ENCODE peak calls at places on chromosomes 12 and 14, in four cellular contexts. S, H, I and X are unnamed samples. For H3K27me3 and H3K36me3, the result is how much of the 10 kb centered on the place peaks cover.

GRCh38 chr14:101926620-101927019 is 37.8 kb upstream of the DYNC1H1 start:
- DNase-seq in S (no peak), H (no peak), I (no peak), X (no peak)

GRCh38 chr14:68585690-68586089 is 207.2 kb downstream of the ZFP36L1 start:
- DNase-seq in S (no peak), H (peak), I (no peak), X (no peak)

GRCh38 chr14:91114079-91115065 is 499 bp downstream of the DGLUCY start:
- DNase-seq in S (no peak), H (no peak), I (no peak), X (peak)

GRCh38 chr12:24979971-24980730 is 31.2 kb upstream of the BCAT1 start:
- DNase-seq in S (peak), H (no peak), I (no peak), X (no peak)

GRCh38 chr14:91624757-91625156 is 107.1 kb downstream of the CATSPERB start:
- DNase-seq in S (no peak), H (no peak), I (no peak), X (no peak)

GRCh38 chr12:76719171-76719631 is 44.7 kb upstream of the ZDHHC17 start:
- DNase-seq in S (no peak), H (no peak), I (no peak), X (no peak)

GRCh38 chr14:101083564-101084435 is 180.3 kb upstream of the RTL1 start:
- DNase-seq in S (no peak), H (no peak), I (no peak), X (no peak)

GRCh38 chr12:130713581-130713991 is 2.5 kb downstream of the RIMBP2 start:
- DNase-seq in S (no peak), H (no peak), I (no peak), X (no peak)

GRCh38 chr14:60657609-60657983 is 8.3 kb upstream of the SIX1 start:
- DNase-seq in S (no peak), H (no peak), I (no peak), X (no peak)

GRCh38 chr14:101456246-101457159 is 104.8 kb upstream of the DIO3 start:
- DNase-seq in S (no peak), H (no peak), I (no peak), X (no peak)

GRCh38 chr14:86055512-86055911 is 525.6 kb downstream of the FLRT2 start:
- DNase-seq in S (no peak), H (no peak), I (no peak), X (peak)

GRCh38 chr12:49041881-49042484 is 18.6 kb downstream of the KMT2D start:
- DNase-seq in S (no peak), H (no peak), I (no peak), X (no peak)

GRCh38 chr12:47775100-47775911 is 2.3 kb downstream of the SLC48A1 start:
- DNase-seq in S (no peak), H (no peak), I (no peak), X (no peak)

GRCh38 chr14:39500253-39500652 is 68.0 kb upstream of the FBXO33 start:
- DNase-seq in S (no peak), H (no peak), I (no peak), X (no peak)

GRCh38 chr12:52440821-52441319 is 6.7 kb upstream of the KRT75 start:
- DNase-seq in S (no peak), H (no peak), I (no peak), X (peak)

GRCh38 chr12:56104815-56105476 is 587 bp downstream of the PA2G4 start:
- DNase-seq in S (no peak), H (no peak), I (no peak), X (no peak)

GRCh38 chr12:132046561-132046960 is 96.8 kb downstream of the EP400 start:
- DNase-seq in S (no peak), H (peak), I (no peak), X (no peak)

GRCh38 chr14:46571970-46572369 is 79.6 kb downstream of the RPL10L start:
- DNase-seq in S (no peak), H (no peak), I (no peak), X (peak)

GRCh38 chr12:24997970-24998582 is 49.2 kb upstream of the BCAT1 start:
- DNase-seq in S (no peak), H (peak), I (no peak), X (peak)

GRCh38 chr12:50222275-50222783 is 55.2 kb upstream of the CERS5 start:
- DNase-seq in S (no peak), H (peak), I (peak), X (peak)

GRCh38 chr12:19130224-19131019 is 889 bp downstream of the PLEKHA5 start:
- DNase-seq in S (no peak), H (no peak), I (no peak), X (no peak)

GRCh38 chr12:124321040-124321481 is 26.2 kb downstream of the RFLNA start:
- DNase-seq in S (no peak), H (no peak), I (no peak), X (peak)

GRCh38 chr14:72291908-72292688 is 359.9 kb downstream of the RGS6 start:
- DNase-seq in S (peak), H (peak), I (no peak), X (peak)

GRCh38 chr14:87109271-87109670 is 883.7 kb downstream of the GALC start:
- DNase-seq in S (no peak), H (no peak), I (no peak), X (no peak)

GRCh38 chr14:29927596-29928341 is at the start of gene PRKD1:
- DNase-seq in S (no peak), H (no peak), I (no peak), X (no peak)

GRCh38 chr12:103748002-103748401 is 93.0 kb downstream of the NT5DC3 start:
- DNase-seq in S (no peak), H (no peak), I (no peak), X (peak)

DNA sequence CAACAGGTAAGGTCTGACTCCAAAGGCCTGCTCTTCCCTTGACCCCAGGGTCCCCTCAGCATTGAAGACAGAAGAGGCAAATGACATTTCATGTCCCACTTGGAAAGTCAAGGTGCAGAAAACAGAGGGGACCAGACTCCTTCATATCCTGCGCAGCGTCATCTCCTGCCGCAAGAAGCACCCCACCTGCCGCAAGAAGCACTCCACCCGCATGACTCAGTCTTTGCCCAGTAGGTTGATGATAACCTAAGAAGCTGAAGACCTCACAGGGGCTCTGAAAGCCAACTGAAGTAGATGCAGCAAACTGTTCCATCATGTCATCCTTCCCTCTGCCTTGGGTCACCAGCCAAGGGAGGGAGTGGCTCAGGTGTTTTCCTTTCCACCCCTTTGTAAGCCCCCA is 11.6 kb upstream of the SMUG1 start:
- DNase-seq in S (no peak), H (no peak), I (no peak), X (no peak)
- H3K27me3 ChIP-seq in S (under half), H (under half), I (under half), X (under half)

DNA sequence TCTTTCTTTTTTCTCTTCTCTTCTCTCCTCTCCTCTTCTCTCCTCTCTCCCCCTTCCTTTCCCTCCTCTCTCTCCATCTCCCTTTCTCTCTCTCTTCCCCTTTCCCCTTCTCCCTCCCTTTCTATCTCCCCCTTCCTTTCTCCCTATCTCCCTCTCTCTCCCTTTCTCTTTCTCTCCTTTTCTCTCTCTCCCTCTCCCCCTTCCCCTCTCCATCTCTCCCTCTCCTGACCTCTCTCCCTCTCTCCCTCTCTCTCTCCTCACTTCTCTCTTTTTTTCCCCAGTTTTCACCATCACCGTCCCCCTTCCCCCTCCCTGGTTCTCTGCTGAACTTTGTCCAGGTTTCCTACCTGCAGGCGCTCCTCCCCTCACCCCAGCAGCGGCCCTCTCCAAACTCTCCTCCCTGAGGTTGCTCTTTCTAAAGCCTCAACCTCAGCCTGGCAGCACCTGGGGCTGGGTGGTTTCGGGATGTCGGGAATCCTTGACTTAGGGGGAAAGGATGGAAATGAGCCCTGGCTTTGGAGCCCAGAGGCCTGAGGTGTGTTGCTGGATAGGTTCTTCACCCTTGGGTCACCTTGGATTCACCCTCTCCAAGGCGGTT is 14.7 kb upstream of the TBX3 start:
- DNase-seq in S (no peak), H (no peak), I (no peak), X (no peak)
- H3K4me3 ChIP-seq in S (no peak), H (peak), I (peak), X (no peak)

GRCh38 chr12:2974560-2974971 is 15.4 kb downstream of the TEAD4 start:
- DNase-seq in S (no peak), H (no peak), I (no peak), X (no peak)
- H3K36me3 ChIP-seq in S (under half), H (under half), I (under half), X (under half)

DNA sequence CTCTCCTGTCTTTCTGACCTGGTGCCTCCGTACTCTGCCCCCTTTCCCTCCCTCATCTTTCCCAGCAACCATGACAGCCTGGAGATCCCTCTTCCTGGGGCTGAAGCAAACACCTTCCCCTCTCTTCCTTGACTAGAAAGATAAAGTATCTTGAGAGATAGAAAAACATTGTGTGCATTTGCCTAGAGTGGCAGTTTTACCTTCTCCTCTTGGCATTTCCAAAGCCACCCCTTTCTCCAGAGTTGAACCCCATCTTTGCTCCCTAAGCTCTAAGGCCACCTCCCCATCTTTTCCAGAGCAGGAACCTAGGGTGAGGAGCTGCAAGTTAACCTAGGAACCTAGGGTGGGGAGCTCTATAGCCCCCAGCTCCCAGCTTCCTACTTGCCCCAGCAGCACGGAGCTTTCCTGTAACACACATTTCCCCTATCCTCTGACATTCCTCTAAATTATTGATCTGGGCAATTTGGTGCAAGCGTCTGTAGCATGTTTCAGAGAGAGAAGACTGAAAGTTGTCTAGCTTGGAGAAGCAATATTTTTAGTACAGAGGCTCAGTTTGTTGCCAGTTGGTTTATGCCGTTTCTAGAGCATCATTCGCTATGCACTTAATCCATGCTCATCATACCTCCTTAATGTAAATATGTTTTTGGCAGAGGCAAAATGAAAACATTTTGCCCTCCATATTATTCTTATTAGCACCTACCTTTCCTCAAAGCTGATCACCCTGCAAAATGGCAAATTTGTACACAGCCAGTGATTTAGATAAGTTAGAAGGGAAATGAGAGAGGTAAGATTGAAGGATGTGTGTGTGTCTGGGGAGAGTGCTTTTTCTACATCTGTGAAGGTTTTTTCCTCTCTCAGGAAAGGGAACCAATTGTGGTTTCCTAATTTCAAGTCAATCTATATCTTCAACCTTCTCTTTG is 5.4 kb upstream of the TBX3 start:
- DNase-seq in S (no peak), H (no peak), I (no peak), X (no peak)
- H3K27me3 ChIP-seq in S (under half), H (under half), I (under half), X (under half)

GRCh38 chr12:57609091-57609780 is 2.0 kb upstream of the ARHGEF25 start:
- DNase-seq in S (no peak), H (no peak), I (no peak), X (no peak)
- H3K4me3 ChIP-seq in S (peak), H (no peak), I (peak), X (no peak)